ENCODE peak calls at places on chromosomes 6 and 20, in seven cellular contexts. E is NCI-H2081; R is activated T-cell treated with anti-CD3 and anti-CD28 coated beads, Interleukin-2, amount 50 U/mL, for 48 hours; C is CD8-positive, alpha-beta T cell; F is HCT116; U is OCI-LY7; S is stimulated activated naive CD4-positive, alpha-beta T cell. J is an unnamed sample.

GRCh38 chr20:16020971-16021370 is 552.3 kb downstream of the KIF16B start:
- DNase-seq in R (no peak), C (no peak), S (no peak), U (no peak), F (no peak), E (no peak), J (peak)

GRCh38 chr20:50575869-50576720 is 65.9 kb downstream of the PTPN1 start:
- DNase-seq in F (peak), S (peak), C (peak), U (peak), R (peak), E (peak), J (peak)

GRCh38 chr20:5864873-5865582 is 85.3 kb downstream of the TRMT6 start:
- DNase-seq in C (no peak), R (no peak), F (no peak), E (no peak), S (no peak), U (no peak), J (peak)

GRCh38 chr6:22189946-22190345 is 106.9 kb downstream of the PRL start:
- DNase-seq in E (no peak), S (no peak), R (no peak), F (no peak), U (no peak), C (no peak), J (no peak)

GRCh38 chr6:170175644-170176620 is 114.9 kb downstream of the DLL1 start:
- DNase-seq in E (no peak), S (no peak), U (no peak), C (peak), R (peak), F (no peak), J (no peak)

GRCh38 chr20:3887870-3888614 is 1.1 kb upstream of the PANK2 start:
- DNase-seq in U (no peak), F (peak), E (no peak), C (no peak), R (no peak), S (no peak), J (no peak)

GRCh38 chr20:62685781-62686555 is 22.7 kb upstream of the NTSR1 start:
- DNase-seq in E (peak), F (no peak), U (no peak), C (no peak), S (no peak), R (no peak), J (no peak)

GRCh38 chr6:99111590-99111989 is 163.8 kb upstream of the FBXL4 start:
- DNase-seq in U (no peak), F (no peak), E (no peak), C (no peak), S (no peak), R (no peak), J (no peak)

GRCh38 chr6:53104916-53105315 is 39.7 kb downstream of the FBXO9 start:
- DNase-seq in S (no peak), F (no peak), C (no peak), R (no peak), E (no peak), U (no peak), J (no peak)

GRCh38 chr20:25553819-25554296 is 31.5 kb downstream of the NINL start:
- DNase-seq in S (no peak), E (no peak), R (no peak), U (no peak), F (no peak), C (no peak), J (no peak)

GRCh38 chr20:37364013-37364926 is 18.3 kb downstream of the SRC start:
- DNase-seq in F (no peak), U (no peak), E (no peak), R (no peak), S (no peak), C (no peak), J (no peak)

GRCh38 chr6:106973841-106974336 is 640 bp downstream of the CD24 start:
- DNase-seq in R (peak), S (no peak), C (no peak), E (peak), U (peak), F (no peak), J (peak)

GRCh38 chr6:138226011-138226410 is 7.7 kb upstream of the PBOV1 start:
- DNase-seq in U (no peak), R (no peak), E (no peak), S (no peak), F (no peak), C (no peak), J (no peak)

GRCh38 chr6:150325093-150325772 is 43.6 kb upstream of the IYD start:
- DNase-seq in R (no peak), C (no peak), U (no peak), E (no peak), S (no peak), F (no peak), J (no peak)

GRCh38 chr6:154197176-154197850 is 158.3 kb downstream of the OPRM1 start:
- DNase-seq in F (no peak), U (no peak), C (no peak), R (no peak), E (no peak), S (no peak), J (no peak)

GRCh38 chr6:37663016-37663810 is 34.5 kb downstream of the MDGA1 start:
- DNase-seq in F (no peak), C (no peak), R (no peak), E (no peak), U (no peak), S (no peak), J (no peak)

GRCh38 chr6:23446394-23447001 is 679.5 kb upstream of the NRSN1 start:
- DNase-seq in C (no peak), R (no peak), E (peak), S (no peak), U (no peak), F (peak), J (peak)

GRCh38 chr6:110625883-110626282 is 149.5 kb upstream of the SLC22A16 start:
- DNase-seq in E (no peak), R (no peak), C (no peak), F (no peak), U (no peak), S (no peak), J (no peak)

GRCh38 chr6:167748046-167748445 is 78.7 kb upstream of the AFDN start:
- DNase-seq in R (no peak), F (no peak), E (no peak), C (no peak), S (no peak), U (no peak), J (no peak)

GRCh38 chr6:161010418-161010817 is 18.8 kb downstream of the MAP3K4 start:
- DNase-seq in U (no peak), E (no peak), F (no peak), C (no peak), S (no peak), R (no peak), J (no peak)

GRCh38 chr6:149194815-149195558 is 122.5 kb upstream of the TAB2 start:
- DNase-seq in U (no peak), C (no peak), F (no peak), R (no peak), E (no peak), S (no peak), J (no peak)

GRCh38 chr6:45619994-45620471 is 242.3 kb upstream of the SUPT3H start:
- DNase-seq in C (no peak), E (no peak), F (no peak), U (peak), S (no peak), R (no peak), J (no peak)

GRCh38 chr6:170263410-170263809 is 27.5 kb downstream of the DLL1 start:
- DNase-seq in C (no peak), E (no peak), F (no peak), R (no peak), U (no peak), S (no peak), J (no peak)

GRCh38 chr6:149806127-149806526 is 56.6 kb downstream of the PCMT1 start:
- DNase-seq in E (no peak), U (peak), F (no peak), S (peak), R (no peak), C (no peak), J (no peak)

GRCh38 chr6:53869964-53870363 is 75.2 kb downstream of the LRRC1 start:
- DNase-seq in E (no peak), F (no peak), U (no peak), S (no peak), C (no peak), R (no peak), J (no peak)

GRCh38 chr6:104958178-104958520 is 1.2 kb downstream of the LIN28B start:
- DNase-seq in F (no peak), R (no peak), C (no peak), U (no peak), S (no peak), E (no peak), J (no peak)

GRCh38 chr20:23231561-23232218 is 118.9 kb upstream of the NXT1 start:
- DNase-seq in U (no peak), F (no peak), E (no peak), R (no peak), S (no peak), C (no peak), J (no peak)

GRCh38 chr20:63619505-63619904 is 7.4 kb downstream of the GMEB2 start:
- DNase-seq in S (no peak), E (no peak), R (no peak), C (no peak), F (no peak), U (no peak), J (no peak)

GRCh38 chr6:166494757-166495486 is 91.6 kb downstream of the RAMACL start:
- DNase-seq in F (no peak), S (no peak), R (peak), E (no peak), U (no peak), C (no peak), J (no peak)

GRCh38 chr6:93786474-93787330 is 367.3 kb upstream of the EPHA7 start:
- DNase-seq in F (no peak), E (no peak), C (no peak), U (no peak), R (no peak), S (no peak), J (no peak)

GRCh38 chr6:19812512-19813119 is 24.6 kb upstream of the ID4 start:
- DNase-seq in S (no peak), R (no peak), F (peak), C (no peak), U (peak), E (no peak), J (peak)

GRCh38 chr6:151330130-151330715 is 61.1 kb downstream of the ZBTB2 start:
- DNase-seq in C (no peak), F (no peak), U (no peak), R (no peak), S (no peak), E (no peak), J (no peak)

GRCh38 chr6:12151433-12151820 is 138.7 kb upstream of the EDN1 start:
- DNase-seq in U (no peak), S (no peak), E (no peak), F (no peak), C (no peak), R (no peak), J (no peak)

J was measured in A549.